ENCODE peak calls at places on chromosome X, in five cellular contexts. X is iris pigment epithelial cell, V is NCI-H510A treated with DMSO at 0.1 percent for 48 hours, Y is thyroid gland, Q is NB4. K is an unnamed sample.

GRCh38 chrX:151161690-151162089 is 14.7 kb upstream of the GPR50 start:
- DNase-seq in X (no peak), V (no peak), Y (no peak), Q (no peak), K (no peak)

GRCh38 chrX:27186671-27187070 is 276.5 kb downstream of the PPP4R3C start:
- DNase-seq in X (peak), V (peak), Y (no peak), Q (peak), K (no peak)

GRCh38 chrX:434946-435345 is 48.2 kb upstream of the PPP2R3B start:
- DNase-seq in X (no peak), V (no peak), Y (no peak), Q (no peak), K (no peak)

GRCh38 chrX:148976571-148976970 is 476.2 kb downstream of the AFF2 start:
- DNase-seq in X (no peak), V (no peak), Y (no peak), Q (no peak), K (no peak)

GRCh38 chrX:136450050-136450830 is 37.5 kb upstream of the BRS3 start:
- DNase-seq in X (peak), V (no peak), Y (no peak), Q (no peak), K (no peak)

GRCh38 chrX:66731398-66731797 is 92.5 kb upstream of the EDA2R start:
- DNase-seq in X (peak), V (peak), Y (peak), Q (peak), K (no peak)

GRCh38 chrX:1248381-1249061 is 20.1 kb upstream of the CSF2RA start:
- DNase-seq in X (no peak), V (no peak), Y (peak), Q (peak), K (no peak)

GRCh38 chrX:140503714-140504351 is 1.0 kb downstream of the SOX3 start:
- DNase-seq in X (peak), V (no peak), Y (peak), Q (no peak), K (no peak)

GRCh38 chrX:105098812-105099211 is 121.7 kb downstream of the TEX13A start:
- DNase-seq in X (no peak), V (no peak), Y (no peak), Q (no peak), K (no peak)

GRCh38 chrX:44036336-44036735 is 63.1 kb upstream of the NDP start:
- DNase-seq in X (peak), V (no peak), Y (no peak), Q (no peak), K (no peak)

GRCh38 chrX:50756276-50756675 is 57.7 kb downstream of the SHROOM4 start:
- DNase-seq in X (no peak), V (no peak), Y (no peak), Q (no peak), K (no peak)

GRCh38 chrX:8453619-8454018 is 11.0 kb upstream of the VCX3B start:
- DNase-seq in X (no peak), V (no peak), Y (peak), Q (no peak), K (no peak)

GRCh38 chrX:85903692-85904471 is 143.5 kb downstream of the CHM start:
- DNase-seq in X (peak), V (peak), Y (no peak), Q (no peak), K (no peak)

GRCh38 chrX:41259516-41259915 is 74.4 kb upstream of the DDX3X start:
- DNase-seq in X (no peak), V (no peak), Y (peak), Q (no peak), K (no peak)